ENCODE peak calls at places on chromosomes 16 and 17, in seven cellular contexts. G, S, D, W, E, P and J are unnamed samples.
A peak's percentile ranks its signal among the peaks of the same experiment; 100 is the strongest.

GRCh38 chr16:72986011-72986410 is 61.9 kb downstream of the ZFHX3 start:
- DNase-seq in G (no peak), S (no peak), D (no peak), W (peak; percentile 82), E (peak; percentile 72), P (peak; percentile 56), J (peak; percentile 50)

GRCh38 chr17:42016411-42016831 is 818 bp downstream of the DNAJC7 start:
- DNase-seq in G (no peak), S (no peak), D (no peak), W (no peak), E (peak; percentile 29), P (peak; percentile 33), J (peak; percentile 26)

GRCh38 chr17:44794699-44795413 is 35.2 kb downstream of the GJC1 start:
- DNase-seq in G (peak; percentile 84), S (no peak), D (peak; percentile 73), W (no peak), E (peak; percentile 86), P (peak; percentile 64), J (peak; percentile 82)

GRCh38 chr16:89712476-89712805 is 8.3 kb downstream of the VPS9D1 start:
- DNase-seq in G (no peak), S (no peak), D (no peak), W (no peak), E (peak; percentile 21), P (peak; percentile 37), J (peak; percentile 35)

GRCh38 chr17:79837888-79838540 is 1.2 kb downstream of the CBX4 start:
- DNase-seq in G (no peak), S (peak; percentile 48), D (no peak), W (no peak), E (no peak), P (no peak), J (no peak)

GRCh38 chr17:82696916-82697807 is 1.3 kb downstream of the RAB40B start:
- DNase-seq in G (no peak), S (no peak), D (no peak), W (no peak), E (no peak), P (no peak), J (no peak)

GRCh38 chr17:79607941-79608728 is 2.7 kb downstream of the RBFOX3 start:
- DNase-seq in G (peak; percentile 27), S (no peak), D (peak; percentile 12), W (no peak), E (no peak), P (peak; percentile 38), J (peak; percentile 25)

GRCh38 chr16:84143784-84144199 is 1.2 kb downstream of the HSDL1 start:
- DNase-seq in G (no peak), S (no peak), D (no peak), W (no peak), E (peak; percentile 10), P (peak; percentile 2), J (peak; percentile 8)

GRCh38 chr16:12781777-12782176 is 21.9 kb downstream of the CPPED1 start:
- DNase-seq in G (no peak), S (no peak), D (no peak), W (no peak), E (no peak), P (no peak), J (no peak)

GRCh38 chr17:38352245-38353083 is 820 bp downstream of the SOCS7 start:
- DNase-seq in G (no peak), S (peak; percentile 38), D (no peak), W (peak; percentile 26), E (peak; percentile 12), P (peak; percentile 31), J (peak; percentile 22)

GRCh38 chr16:287981-288920 is 5.3 kb downstream of the PDIA2 start:
- DNase-seq in G (no peak), S (no peak), D (no peak), W (no peak), E (no peak), P (no peak), J (no peak)

GRCh38 chr17:46150216-46150963 is 42.8 kb downstream of the KANSL1 start:
- DNase-seq in G (no peak), S (no peak), D (no peak), W (no peak), E (no peak), P (no peak), J (no peak)

GRCh38 chr17:55062921-55063320 is 94.4 kb downstream of the STXBP4 start:
- DNase-seq in G (peak; percentile 29), S (no peak), D (no peak), W (no peak), E (no peak), P (no peak), J (peak; percentile 8)

GRCh38 chr16:75113541-75114121 is 2.9 kb downstream of the LDHD start:
- DNase-seq in G (no peak), S (no peak), D (no peak), W (no peak), E (no peak), P (no peak), J (no peak)

GRCh38 chr16:78227855-78228254 is 128.4 kb downstream of the WWOX start:
- DNase-seq in G (no peak), S (no peak), D (no peak), W (no peak), E (no peak), P (no peak), J (no peak)

GRCh38 chr17:66836063-66837005 is 1.4 kb downstream of the CACNG5 start:
- DNase-seq in G (no peak), S (no peak), D (no peak), W (no peak), E (no peak), P (no peak), J (no peak)

GRCh38 chr17:13415877-13416416 is 185.8 kb downstream of the HS3ST3A1 start:
- DNase-seq in G (no peak), S (peak; percentile 57), D (peak; percentile 13), W (peak; percentile 51), E (peak; percentile 94), P (peak; percentile 71), J (peak; percentile 74)

GRCh38 chr16:21628772-21629171 is 23.6 kb downstream of the IGSF6 start:
- DNase-seq in G (no peak), S (no peak), D (no peak), W (no peak), E (no peak), P (no peak), J (no peak)

GRCh38 chr16:35188288-35189155 is 1729.1 kb downstream of the TP53TG3F start:
- DNase-seq in G (peak; percentile 18), S (no peak), D (no peak), W (no peak), E (no peak), P (no peak), J (no peak)

GRCh38 chr17:21129023-21129681 is 2.4 kb downstream of the DHRS7B start:
- DNase-seq in G (peak; percentile 67), S (no peak), D (no peak), W (no peak), E (peak; percentile 72), P (peak; percentile 76), J (peak; percentile 76)

GRCh38 chr16:77416939-77417480 is 17.8 kb downstream of the ADAMTS18 start:
- DNase-seq in G (no peak), S (no peak), D (no peak), W (no peak), E (no peak), P (no peak), J (no peak)

GRCh38 chr16:8590161-8590688 is at the start of gene TMEM114:
- DNase-seq in G (no peak), S (no peak), D (no peak), W (no peak), E (no peak), P (no peak), J (no peak)

GRCh38 chr16:75105306-75106061 is 11.1 kb downstream of the LDHD start:
- DNase-seq in G (no peak), S (peak; percentile 55), D (no peak), W (peak; percentile 57), E (peak; percentile 83), P (peak; percentile 36), J (peak; percentile 30)

GRCh38 chr16:17173134-17173729 is 297.5 kb downstream of the XYLT1 start:
- DNase-seq in G (no peak), S (peak; percentile 31), D (no peak), W (peak; percentile 24), E (peak; percentile 56), P (peak; percentile 37), J (peak; percentile 32)

GRCh38 chr16:72590179-72590937 is 418.4 kb upstream of the PMFBP1 start:
- DNase-seq in G (no peak), S (no peak), D (no peak), W (no peak), E (no peak), P (no peak), J (no peak)

GRCh38 chr17:9199474-9200196 is 178.3 kb downstream of the NTN1 start:
- DNase-seq in G (no peak), S (no peak), D (no peak), W (peak; percentile 26), E (no peak), P (peak; percentile 10), J (no peak)

GRCh38 chr16:1535391-1536291 is 2.2 kb downstream of the TMEM204 start:
- DNase-seq in G (no peak), S (no peak), D (no peak), W (no peak), E (peak; percentile 6), P (no peak), J (no peak)
- H3K4me3 ChIP-seq in G (no peak overlapping the region), S (peak overlapping the region; percentile 42), D (no peak overlapping the region), W (peak overlapping the region; percentile 83), E (peak overlapping the region; percentile 50), P (no peak overlapping the region), J (peak overlapping the region; percentile 48)

DNA sequence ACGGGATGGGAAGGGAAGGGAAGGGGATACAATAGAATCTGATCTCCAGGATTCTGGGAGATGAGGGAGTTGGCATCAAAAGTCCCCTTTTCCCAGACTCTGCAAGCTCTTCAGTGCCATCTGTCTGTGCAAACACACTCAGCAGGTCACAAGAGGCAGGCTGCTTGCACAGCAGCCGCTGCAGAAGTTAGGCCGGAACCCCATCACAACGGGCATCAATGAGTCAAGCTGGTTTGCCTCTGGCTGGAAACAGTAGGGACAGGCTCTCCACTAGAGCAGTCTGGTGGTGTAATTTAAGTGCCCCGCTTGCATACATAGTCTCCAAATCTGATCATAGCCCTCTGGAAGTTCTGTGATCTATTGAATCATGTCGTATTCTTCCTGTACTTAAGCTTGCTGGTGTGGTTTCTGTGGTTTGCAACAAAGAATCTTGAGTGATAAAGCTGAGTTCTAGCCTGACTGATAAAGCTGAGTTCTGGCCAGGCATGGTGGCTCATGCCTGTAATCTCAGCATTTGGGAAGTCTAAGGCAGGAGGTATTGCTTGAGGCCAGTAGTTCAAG is 33.7 kb upstream of the KDM8 start:
- DNase-seq in G (peak; percentile 68), S (peak; percentile 30), D (no peak), W (no peak), E (peak; percentile 69), P (peak; percentile 95), J (peak; percentile 81)
- TF ChIP-seq CTCF in G (peak; percentile 22), S (no peak), D (no peak), W (no peak), E (no peak), P (peak; percentile 35), J (peak; percentile 27)

GRCh38 chr16:49010879-49011278 is 270.8 kb downstream of the CBLN1 start:
- DNase-seq in G (no peak), S (no peak), D (no peak), W (no peak), E (no peak), P (no peak), J (no peak)
- H3K4me3 ChIP-seq in G (no peak overlapping the region), S (no peak overlapping the region), D (no peak overlapping the region), W (no peak overlapping the region), E (no peak overlapping the region), P (no peak overlapping the region), J (no peak overlapping the region)

GRCh38 chr16:81687183-81687456 is 92.0 kb upstream of the PLCG2 start:
- DNase-seq in G (no peak), S (no peak), D (no peak), W (no peak), E (no peak), P (no peak), J (no peak)
- TF ChIP-seq CTCF in G (no peak), S (no peak), D (no peak), W (no peak), E (no peak), P (no peak), J (no peak)